ENCODE peak calls at places on chromosome 9, in four cellular contexts. D is WTC11, U is K562, A is GM12878. L is an unnamed sample.

GRCh38 chr9:108272350-108272899 is 583.4 kb downstream of the ACTL7B start:
- DNase-seq in U (peak; percentile 52), A (no peak), D (peak; percentile 56), L (peak; percentile 16)

GRCh38 chr9:16125637-16126036 is 572.8 kb downstream of the CCDC171 start:
- DNase-seq in U (no peak), D (no peak), A (no peak), L (no peak)

GRCh38 chr9:114396558-114397218 is 8.9 kb upstream of the AKNA start:
- DNase-seq in D (peak; percentile 50), A (no peak), U (peak; percentile 56), L (peak; percentile 38)

GRCh38 chr9:136483589-136484152 is 831 bp upstream of the SEC16A start:
- DNase-seq in D (peak; percentile 94), U (peak; percentile 94), A (peak; percentile 62), L (peak; percentile 81)

GRCh38 chr9:120680161-120680560 is 34.1 kb downstream of the MEGF9 start:
- DNase-seq in U (no peak), A (no peak), D (no peak), L (no peak)

GRCh38 chr9:99181621-99182020 is 40.1 kb downstream of the ALG2 start:
- DNase-seq in D (no peak), U (no peak), A (peak; percentile 85), L (no peak)

GRCh38 chr9:25025686-25026085 is 480.0 kb upstream of the IZUMO3 start:
- DNase-seq in U (no peak), D (no peak), A (no peak), L (no peak)

GRCh38 chr9:106697799-106698591 is 165.0 kb upstream of the ZNF462 start:
- DNase-seq in A (no peak), D (peak; percentile 12), U (no peak), L (no peak)

GRCh38 chr9:127097683-127098082 is 24.8 kb downstream of the ANGPTL2 start:
- DNase-seq in A (no peak), D (no peak), U (no peak), L (no peak)

GRCh38 chr9:83062653-83063527 is at the start of gene RASEF:
- DNase-seq in A (no peak), U (no peak), D (peak; percentile 84), L (no peak)

GRCh38 chr9:105341784-105342183 is 97.3 kb downstream of the SLC44A1 start:
- DNase-seq in D (no peak), A (no peak), U (no peak), L (no peak)

GRCh38 chr9:90010793-90011192 is 406.0 kb downstream of the GADD45G start:
- DNase-seq in D (no peak), U (no peak), A (no peak), L (no peak)

GRCh38 chr9:123834907-123835562 is 94.9 kb downstream of the DENND1A start:
- DNase-seq in U (peak; percentile 75), A (peak; percentile 34), D (no peak), L (no peak)

GRCh38 chr9:68690088-68690487 is 15.0 kb upstream of the PIP5K1B start:
- DNase-seq in A (no peak), U (peak; percentile 30), D (peak; percentile 24), L (no peak)

GRCh38 chr9:35814106-35814840 is 569 bp downstream of the HINT2 start:
- DNase-seq in A (no peak), U (peak; percentile 77), D (peak; percentile 79), L (peak; percentile 84)

GRCh38 chr9:123742009-123742767 is 187.7 kb downstream of the DENND1A start:
- DNase-seq in A (no peak), U (no peak), D (no peak), L (peak; percentile 91)

GRCh38 chr9:4666042-4666699 is at the start of gene SPATA6L:
- DNase-seq in A (no peak), D (peak; percentile 34), U (no peak), L (peak; percentile 11)

GRCh38 chr9:84504360-84504759 is 163.8 kb upstream of the SLC28A3 start:
- DNase-seq in A (no peak), U (no peak), D (no peak), L (no peak)

GRCh38 chr9:6680797-6681146 is 35.2 kb upstream of the GLDC start:
- DNase-seq in U (peak; percentile 68), D (peak; percentile 64), A (no peak), L (peak; percentile 68)

GRCh38 chr9:78972303-78973002 is 599.3 kb upstream of the TLE4 start:
- DNase-seq in U (no peak), A (no peak), D (no peak), L (no peak)

GRCh38 chr9:92714787-92715487 is 45.0 kb upstream of the IPPK start:
- DNase-seq in A (no peak), U (no peak), D (peak; percentile 6), L (no peak)

GRCh38 chr9:134627417-134628353 is 13.9 kb upstream of the COL5A1 start:
- DNase-seq in A (no peak), D (peak; percentile 6), U (no peak), L (no peak)

GRCh38 chr9:134847752-134848432 is 32.7 kb upstream of the FCN2 start:
- DNase-seq in D (no peak), U (no peak), A (no peak), L (no peak)

GRCh38 chr9:96150324-96151023 is 151.5 kb downstream of the HSD17B3 start:
- DNase-seq in U (no peak), A (peak; percentile 57), D (no peak), L (no peak)

GRCh38 chr9:114348906-114349482 is 19.3 kb downstream of the ORM2 start:
- DNase-seq in D (peak; percentile 64), A (peak; percentile 94), U (peak; percentile 90), L (peak; percentile 45)

GRCh38 chr9:116471093-116471906 is 215.8 kb upstream of the TRIM32 start:
- DNase-seq in A (no peak), U (peak; percentile 88), D (peak; percentile 81), L (no peak)

GRCh38 chr9:99231708-99232107 is 9.6 kb downstream of the SEC61B start:
- DNase-seq in D (peak; percentile 49), U (peak; percentile 46), A (peak; percentile 25), L (peak; percentile 9)

GRCh38 chr9:69065660-69066059 is 30.1 kb downstream of the FXN start:
- DNase-seq in A (no peak), D (no peak), U (no peak), L (no peak)

GRCh38 chr9:70480405-70480980 is 66.0 kb upstream of the KLF9 start:
- DNase-seq in D (no peak), U (no peak), A (no peak), L (no peak)

GRCh38 chr9:112884721-112885120 is 6.0 kb downstream of the SLC46A2 start:
- DNase-seq in U (no peak), D (no peak), A (no peak), L (no peak)

GRCh38 chr9:112885324-112885723 is 5.4 kb downstream of the SLC46A2 start:
- DNase-seq in D (no peak), U (no peak), A (no peak), L (no peak)

GRCh38 chr9:112881366-112881765 is 9.3 kb downstream of the SLC46A2 start:
- DNase-seq in U (no peak), A (no peak), D (no peak), L (no peak)

GRCh38 chr9:112886351-112886750 is 4.3 kb downstream of the SLC46A2 start:
- DNase-seq in D (no peak), U (no peak), A (no peak), L (no peak)

DNA sequence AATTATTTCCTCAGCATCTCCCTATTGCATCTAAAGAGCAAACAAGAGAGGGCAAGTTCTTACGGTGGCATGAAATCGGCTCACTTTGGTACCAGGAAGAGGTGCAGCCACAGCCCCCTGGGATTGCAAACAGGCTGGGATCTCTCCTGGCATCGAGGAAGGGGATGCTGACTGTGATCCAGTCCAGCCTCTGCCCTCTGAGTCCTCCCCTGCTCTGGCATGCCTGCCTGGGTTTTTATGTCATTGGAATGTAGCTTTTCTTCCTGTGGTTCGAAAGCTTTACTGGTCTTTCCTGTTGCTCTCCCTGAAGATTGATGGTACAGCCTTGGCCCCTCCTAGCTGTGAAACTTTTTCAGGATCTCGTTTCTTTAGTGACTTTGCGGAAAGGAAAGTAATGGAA is 6.6 kb downstream of the SLC46A2 start:
- DNase-seq in D (no peak), U (no peak), A (no peak), L (no peak)
- TF ChIP-seq SP1 in D (no peak), U (no peak), A (no peak), L (no peak)

GRCh38 chr9:12826924-12827655 is 52.3 kb downstream of the LURAP1L start:
- DNase-seq in U (no peak), D (no peak), A (no peak), L (no peak)

GRCh38 chr9:12819436-12820185 is 44.8 kb downstream of the LURAP1L start:
- DNase-seq in D (peak; percentile 62), A (no peak), U (peak; percentile 18), L (peak; percentile 53)

GRCh38 chr9:12818431-12819000 is 43.7 kb downstream of the LURAP1L start:
- DNase-seq in D (no peak), U (no peak), A (no peak), L (no peak)

GRCh38 chr9:12817702-12818101 is 42.9 kb downstream of the LURAP1L start:
- DNase-seq in A (no peak), D (no peak), U (no peak), L (peak; percentile 76)

GRCh38 chr9:12822111-12822510 is 47.3 kb downstream of the LURAP1L start:
- DNase-seq in D (no peak), A (no peak), U (no peak), L (no peak)
- TF ChIP-seq CBFB in D (no peak), A (no peak), U (no peak), L (no peak)

DNA sequence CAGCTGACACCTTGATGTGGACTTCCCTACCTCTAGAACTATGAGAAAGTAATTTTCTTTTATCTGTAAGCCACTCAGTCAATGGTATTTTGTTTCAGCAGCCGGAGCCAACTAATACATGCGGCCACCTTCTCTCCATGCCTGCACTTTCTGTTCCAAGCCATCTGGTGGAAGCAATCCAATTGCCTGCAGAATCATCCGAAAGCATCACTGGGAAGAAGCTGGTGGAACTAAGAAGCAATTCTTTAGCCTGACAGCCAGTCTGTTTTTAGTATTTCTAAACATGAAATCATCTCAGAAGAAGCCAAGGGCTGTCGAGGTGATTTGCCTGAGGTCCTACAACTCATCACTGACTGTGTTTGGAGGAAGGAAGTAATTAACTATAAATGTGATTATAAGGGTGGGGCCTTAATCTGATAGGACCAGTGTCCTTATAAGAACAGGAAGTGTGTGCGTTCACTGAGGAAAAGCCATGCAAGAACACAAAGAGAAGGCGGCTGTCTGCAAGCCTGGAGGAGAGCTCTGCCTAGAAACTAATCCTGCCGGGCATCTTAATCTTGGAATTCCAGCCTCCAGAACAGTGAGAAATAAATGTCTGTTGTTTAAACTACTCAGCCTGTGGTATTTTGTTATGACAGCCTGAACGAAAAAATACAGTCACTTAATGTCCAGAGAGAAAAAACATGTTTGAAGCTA is 49.1 kb downstream of the NXNL2 start:
- DNase-seq in U (no peak), D (no peak), A (no peak), L (no peak)
- TF ChIP-seq SP1 in U (no peak), D (no peak), A (no peak), L (no peak)

DNA sequence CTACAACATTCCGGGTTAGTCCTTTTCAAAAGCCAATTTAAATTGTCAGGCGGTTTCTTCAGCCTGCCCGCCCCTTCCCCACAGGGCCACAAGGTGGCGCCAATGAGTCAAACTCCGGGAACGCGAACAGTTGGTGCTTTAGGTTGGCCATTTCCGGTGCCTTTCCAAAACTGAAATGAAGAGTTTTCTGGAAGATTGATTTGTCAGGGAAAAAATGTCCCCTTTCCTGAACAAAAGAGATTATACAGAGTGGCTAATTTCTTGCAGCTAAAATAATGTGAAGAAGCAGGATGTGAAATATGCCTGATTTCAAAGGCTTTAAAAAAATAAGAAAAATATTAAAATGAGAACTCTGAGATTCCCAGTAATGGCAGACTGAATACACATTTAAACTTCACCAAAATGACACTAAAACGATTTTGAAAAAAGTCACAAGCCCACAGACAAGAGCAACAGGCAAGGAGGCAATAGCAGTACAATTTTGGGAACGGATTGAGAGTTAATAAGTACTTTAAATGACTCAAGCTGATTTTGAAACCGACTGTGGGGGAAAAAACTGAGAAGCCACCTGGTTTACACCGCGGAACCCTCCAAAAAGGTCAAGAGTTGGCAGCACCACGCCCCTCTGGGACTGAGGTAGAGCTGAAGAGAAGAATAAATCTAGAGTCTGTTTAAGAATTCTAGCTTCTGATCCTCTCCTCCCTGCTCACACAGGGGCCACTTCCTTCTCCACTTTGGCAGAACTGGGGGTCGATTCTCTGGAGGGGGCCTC is 45.7 kb downstream of the SLC46A2 start:
- DNase-seq in U (peak; percentile 86), A (peak; percentile 24), D (peak; percentile 84), L (peak; percentile 52)
- TF ChIP-seq CBFB in U (no peak), A (no peak), D (no peak), L (no peak)

L was measured in HepG2.